ENCODE peak calls at places on chromosomes 7 and 10, in seven cellular contexts. D, A, K, C, S, U and F are unnamed samples.

GRCh38 chr7:138748666-138749065 is 47.5 kb upstream of the SVOPL start:
- DNase-seq in C (no peak), A (no peak), K (no peak), U (no peak), D (no peak), S (no peak), F (no peak)

GRCh38 chr7:124364283-124364682 is 331.4 kb upstream of the TMEM229A start:
- DNase-seq in K (no peak), U (no peak), S (no peak), A (no peak), C (no peak), D (no peak), F (no peak)

GRCh38 chr10:43222296-43222695 is 44.6 kb downstream of the RASGEF1A start:
- DNase-seq in K (no peak), C (no peak), A (no peak), D (no peak), S (no peak), U (no peak), F (no peak)

GRCh38 chr7:45593121-45593541 is 19.0 kb downstream of the ADCY1 start:
- DNase-seq in K (no peak), U (no peak), C (no peak), A (no peak), S (no peak), D (no peak), F (no peak)

GRCh38 chr7:7799138-7799537 is 80.7 kb upstream of the RPA3 start:
- DNase-seq in C (no peak), U (no peak), D (no peak), A (no peak), S (no peak), K (no peak), F (no peak)

GRCh38 chr7:134926396-134926795 is 59.9 kb upstream of the AGBL3 start:
- DNase-seq in C (no peak), A (no peak), D (no peak), K (no peak), U (no peak), S (no peak), F (no peak)

GRCh38 chr7:114802628-114803027 is 119.3 kb upstream of the MDFIC start:
- DNase-seq in S (no peak), U (no peak), C (no peak), D (no peak), K (no peak), A (no peak), F (no peak)

GRCh38 chr10:92284112-92284704 is 6.7 kb downstream of the CPEB3 start:
- DNase-seq in U (no peak), K (no peak), C (no peak), D (no peak), A (no peak), S (no peak), F (no peak)

GRCh38 chr7:35691827-35692307 is 3.1 kb downstream of the HERPUD2 start:
- DNase-seq in A (no peak), C (no peak), S (peak; percentile 38), K (no peak), U (no peak), D (no peak), F (no peak)

GRCh38 chr7:125112741-125113309 is 183.2 kb upstream of the POT1 start:
- DNase-seq in D (no peak), U (no peak), S (no peak), C (no peak), A (no peak), K (no peak), F (no peak)

GRCh38 chr7:123784263-123784662 is 35.5 kb upstream of the WASL start:
- DNase-seq in S (no peak), A (no peak), C (no peak), U (no peak), D (no peak), K (no peak), F (no peak)

GRCh38 chr7:28703054-28703765 is 254.9 kb downstream of the TRIL start:
- DNase-seq in D (no peak), U (no peak), A (no peak), S (no peak), K (no peak), C (no peak), F (no peak)

GRCh38 chr7:97107192-97107800 is 10.2 kb upstream of the SDHAF3 start:
- DNase-seq in U (no peak), D (no peak), C (no peak), A (no peak), K (no peak), S (no peak), F (no peak)

GRCh38 chr10:124451227-124451807 is 1.5 kb upstream of the NKX1-2 start:
- DNase-seq in C (no peak), S (no peak), D (no peak), A (no peak), U (no peak), K (no peak), F (no peak)

GRCh38 chr7:129208667-129209066 is 16.2 kb upstream of the AHCYL2 start:
- DNase-seq in S (no peak), C (no peak), D (no peak), A (no peak), K (no peak), U (no peak), F (no peak)

GRCh38 chr7:93883917-93884345 is 6.6 kb downstream of the TFPI2 start:
- DNase-seq in A (no peak), U (no peak), D (no peak), C (no peak), S (no peak), K (no peak), F (no peak)

GRCh38 chr7:41501016-41501415 is 201.9 kb downstream of the INHBA start:
- DNase-seq in D (no peak), U (no peak), A (no peak), K (no peak), C (no peak), S (no peak), F (no peak)

GRCh38 chr10:15719899-15720634 is at the start of gene ITGA8:
- DNase-seq in A (no peak), U (no peak), K (no peak), C (no peak), S (no peak), D (no peak), F (no peak)

GRCh38 chr10:128817636-128818035 is 649.4 kb upstream of the MGMT start:
- DNase-seq in K (no peak), D (no peak), S (no peak), A (no peak), C (no peak), U (no peak), F (no peak)

GRCh38 chr10:63527401-63527800 is 6.2 kb downstream of the REEP3 start:
- DNase-seq in S (no peak), A (no peak), C (no peak), K (no peak), U (no peak), D (no peak), F (no peak)

GRCh38 chr10:48446785-48447184 is 140.3 kb downstream of the MAPK8 start:
- DNase-seq in S (no peak), U (no peak), K (no peak), D (no peak), A (no peak), C (no peak), F (no peak)

GRCh38 chr10:113273151-113273876 is 279.5 kb upstream of the HABP2 start:
- DNase-seq in C (no peak), A (no peak), U (no peak), K (no peak), D (no peak), S (no peak), F (no peak)

GRCh38 chr7:147400221-147400689 is 1190.3 kb upstream of the C7orf33 start:
- DNase-seq in S (no peak), A (peak; percentile 52), U (peak; percentile 27), D (no peak), C (no peak), K (no peak), F (no peak)

GRCh38 chr10:60426425-60426824 is 36.8 kb upstream of the ANK3 start:
- DNase-seq in C (peak; percentile 72), A (peak; percentile 72), S (no peak), D (no peak), K (no peak), U (peak; percentile 61), F (no peak)

GRCh38 chr7:149147730-149148653 is 739 bp downstream of the ZNF398 start:
- DNase-seq in U (no peak), K (peak; percentile 50), C (no peak), D (no peak), A (no peak), S (peak; percentile 61), F (peak; percentile 76)

GRCh38 chr10:61001731-61002122 is 57.7 kb upstream of the RHOBTB1 start:
- DNase-seq in A (no peak), D (no peak), S (no peak), C (no peak), U (no peak), K (no peak), F (no peak)

GRCh38 chr10:95374597-95375209 is 83.9 kb upstream of the PDLIM1 start:
- DNase-seq in U (peak; percentile 10), S (peak; percentile 12), K (peak; percentile 86), C (no peak), A (peak; percentile 8), D (peak; percentile 62), F (peak; percentile 8)

GRCh38 chr10:29370092-29370611 is 81.3 kb downstream of the LYZL1 start:
- DNase-seq in K (no peak), A (no peak), S (no peak), U (no peak), C (no peak), D (no peak), F (no peak)

GRCh38 chr10:51574248-51575067 is 124.9 kb downstream of the CSTF2T start:
- DNase-seq in S (no peak), U (no peak), A (no peak), D (no peak), C (peak; percentile 24), K (peak; percentile 12), F (no peak)

GRCh38 chr10:89867964-89868363 is 166.6 kb downstream of the KIF20B start:
- DNase-seq in D (no peak), K (no peak), C (no peak), U (no peak), S (no peak), A (no peak), F (no peak)

GRCh38 chr10:58963101-58963534 is 213.3 kb upstream of the PHYHIPL start:
- DNase-seq in U (no peak), D (no peak), C (no peak), S (no peak), K (no peak), A (no peak), F (no peak)

GRCh38 chr7:18975276-18975675 is 142.2 kb downstream of the TWIST1 start:
- DNase-seq in C (no peak), D (no peak), K (no peak), S (no peak), A (no peak), U (no peak), F (no peak)